ENCODE peak calls at places on chromosomes 11 and 22, in six cellular contexts. Z is T-helper 9 cell; Y is NCI-H774; G is RWPE1; P is NCI-H345; C is stimulated activated naive CD4-positive, alpha-beta T cell. L is an unnamed sample.

GRCh38 chr22:36734171-36735058 is 30.9 kb upstream of the CACNG2 start:
- DNase-seq in Z (no peak), Y (no peak), G (no peak), P (no peak), C (no peak), L (no peak)

GRCh38 chr11:27532652-27533325 is 26.2 kb upstream of the LIN7C start:
- DNase-seq in Z (no peak), Y (no peak), G (no peak), P (no peak), C (no peak), L (no peak)

GRCh38 chr22:47448231-47449035 is 686.0 kb downstream of the TBC1D22A start:
- DNase-seq in Z (no peak), Y (no peak), G (no peak), P (no peak), C (no peak), L (no peak)

GRCh38 chr22:36238348-36239149 is 778 bp downstream of the APOL2 start:
- DNase-seq in Z (no peak), Y (no peak), G (no peak), P (peak), C (no peak), L (no peak)

GRCh38 chr11:123419720-123420466 is 10.2 kb upstream of the GRAMD1B start:
- DNase-seq in Z (no peak), Y (no peak), G (no peak), P (no peak), C (no peak), L (no peak)

GRCh38 chr22:38109391-38110000 is 988 bp downstream of the BAIAP2L2 start:
- DNase-seq in Z (no peak), Y (no peak), G (no peak), P (no peak), C (no peak), L (no peak)

GRCh38 chr11:77967121-77967520 is 27.3 kb downstream of the INTS4 start:
- DNase-seq in Z (no peak), Y (no peak), G (no peak), P (no peak), C (no peak), L (no peak)

GRCh38 chr11:32902089-32902665 is 9.6 kb downstream of the QSER1 start:
- DNase-seq in Z (no peak), Y (no peak), G (no peak), P (no peak), C (no peak), L (no peak)

GRCh38 chr11:27429740-27430451 is 42.7 kb downstream of the LGR4 start:
- DNase-seq in Z (no peak), Y (peak), G (peak), P (peak), C (no peak), L (no peak)

GRCh38 chr11:70699294-70700221 is 301.2 kb downstream of the CTTN start:
- DNase-seq in Z (no peak), Y (no peak), G (no peak), P (no peak), C (no peak), L (no peak)

L was measured in T-helper 17 cell.